ENCODE peak calls at places on chromosome 20, in four cellular contexts. J is Calu3, O is RPMI7951, B is immature natural killer cell. R is an unnamed sample.
A peak's percentile ranks its signal among the peaks of the same experiment; 100 is the strongest.

GRCh38 chr20:10217517-10218410 is 866 bp upstream of the SNAP25 start:
- DNase-seq in J (peak; percentile 49), O (peak; percentile 99), B (peak; percentile 12), R (no peak)

GRCh38 chr20:50026746-50027575 is 44.2 kb downstream of the SNAI1 start:
- DNase-seq in J (no peak), O (peak; percentile 42), B (no peak), R (no peak)

GRCh38 chr20:34938466-34939163 is 17.0 kb downstream of the GSS start:
- DNase-seq in J (no peak), O (no peak), B (no peak), R (no peak)

GRCh38 chr20:35953411-35954199 is 697 bp downstream of the SCAND1 start:
- DNase-seq in J (peak; percentile 59), O (peak; percentile 65), B (peak; percentile 75), R (peak; percentile 73)

GRCh38 chr20:36808317-36809257 is 35.0 kb upstream of the DSN1 start:
- DNase-seq in J (peak; percentile 86), O (peak; percentile 68), B (peak; percentile 59), R (peak; percentile 81)

GRCh38 chr20:15597306-15597705 is 975.9 kb downstream of the KIF16B start:
- DNase-seq in J (no peak), O (no peak), B (no peak), R (peak; percentile 14)

GRCh38 chr20:58407201-58407873 is 18.3 kb downstream of the VAPB start:
- DNase-seq in J (no peak), O (peak; percentile 33), B (no peak), R (no peak)

GRCh38 chr20:54869765-54870164 is 394.4 kb downstream of the DOK5 start:
- DNase-seq in J (no peak), O (no peak), B (no peak), R (no peak)

GRCh38 chr20:13395232-13395631 is 174.2 kb downstream of the ISM1 start:
- DNase-seq in J (no peak), O (no peak), B (no peak), R (no peak)

GRCh38 chr20:17895641-17896246 is 72.8 kb downstream of the SNX5 start:
- DNase-seq in J (no peak), O (no peak), B (no peak), R (no peak)

GRCh38 chr20:23689399-23689690 is 507 bp upstream of the CST4 start:
- DNase-seq in J (no peak), O (no peak), B (no peak), R (no peak)

GRCh38 chr20:40786336-40786735 is 97.3 kb upstream of the MAFB start:
- DNase-seq in J (no peak), O (no peak), B (no peak), R (no peak)

GRCh38 chr20:24657211-24657610 is 187.8 kb downstream of the SYNDIG1 start:
- DNase-seq in J (no peak), O (peak; percentile 83), B (no peak), R (no peak)

GRCh38 chr20:20237093-20237959 is 130.6 kb upstream of the INSM1 start:
- DNase-seq in J (peak; percentile 13), O (peak; percentile 61), B (peak; percentile 72), R (peak; percentile 47)

GRCh38 chr20:325889-326644 is 715 bp downstream of the SOX12 start:
- DNase-seq in J (peak; percentile 55), O (peak; percentile 70), B (peak; percentile 43), R (peak; percentile 72)

GRCh38 chr20:34222208-34222607 is 19.0 kb upstream of the ASIP start:
- DNase-seq in J (no peak), O (peak; percentile 100), B (no peak), R (no peak)

GRCh38 chr20:60262967-60263603 is 304.9 kb downstream of the CDH26 start:
- DNase-seq in J (peak; percentile 56), O (peak; percentile 25), B (peak; percentile 54), R (peak; percentile 73)

GRCh38 chr20:46260936-46261454 is 47.3 kb downstream of the CDH22 start:
- DNase-seq in J (no peak), O (no peak), B (no peak), R (no peak)

GRCh38 chr20:34473262-34473883 is 42.8 kb upstream of the DYNLRB1 start:
- DNase-seq in J (peak; percentile 80), O (peak; percentile 52), B (peak; percentile 20), R (peak; percentile 88)

GRCh38 chr20:35893942-35894341 is 60.4 kb downstream of the SCAND1 start:
- DNase-seq in J (no peak), O (no peak), B (peak; percentile 8), R (no peak)

GRCh38 chr20:57425150-57426013 is 34.2 kb downstream of the RBM38 start:
- DNase-seq in J (no peak), O (no peak), B (no peak), R (no peak)

GRCh38 chr20:62977613-62978558 is 25.4 kb downstream of the SLC17A9 start:
- DNase-seq in J (peak; percentile 67), O (no peak), B (peak; percentile 74), R (no peak)

GRCh38 chr20:3082306-3082951 is 2.1 kb downstream of the AVP start:
- DNase-seq in J (no peak), O (no peak), B (no peak), R (no peak)

GRCh38 chr20:35240914-35241293 is 14.4 kb downstream of the MMP24 start:
- DNase-seq in J (no peak), O (no peak), B (no peak), R (no peak)

GRCh38 chr20:30811896-30812671 is 445.4 kb upstream of the DEFB115 start:
- DNase-seq in J (no peak), O (peak; percentile 48), B (no peak), R (no peak)